ENCODE peak calls at places on chromosomes 5 and 9, in ten cellular contexts. J, U, G, L, A, S, M, D, B and H are unnamed samples.

GRCh38 chr5:119400248-119400647 is 44.4 kb downstream of the TNFAIP8 start:
- DNase-seq in D (no peak), L (no peak), U (no peak), B (no peak), M (no peak), J (no peak), S (no peak), G (peak), A (no peak), H (no peak)

GRCh38 chr5:396715-397032 is 46.3 kb upstream of the EXOC3 start:
- DNase-seq in A (no peak), L (no peak), U (no peak), M (no peak), B (no peak), S (no peak), J (no peak), G (no peak), D (no peak), H (no peak)

GRCh38 chr5:174303437-174304045 is 258.0 kb downstream of the NSG2 start:
- DNase-seq in G (no peak), L (no peak), J (no peak), U (no peak), S (no peak), D (peak), M (no peak), B (no peak), A (no peak), H (no peak)

GRCh38 chr9:93600504-93600903 is 24.1 kb downstream of the PHF2 start:
- DNase-seq in G (peak), L (no peak), S (no peak), J (no peak), M (no peak), U (no peak), A (peak), B (no peak), D (peak), H (no peak)

GRCh38 chr5:179127136-179128040 is 67.2 kb downstream of the ZNF354C start:
- DNase-seq in A (no peak), S (no peak), G (no peak), M (no peak), J (no peak), L (no peak), B (no peak), U (no peak), D (no peak), H (no peak)

GRCh38 chr5:10307206-10308148 is at the start of gene CMBL:
- DNase-seq in A (no peak), M (peak), L (peak), J (no peak), D (no peak), B (peak), U (no peak), S (peak), G (peak), H (peak)

GRCh38 chr5:154087260-154087659 is 48.5 kb downstream of the MFAP3 start:
- DNase-seq in J (no peak), D (peak), L (peak), G (no peak), S (no peak), B (no peak), A (no peak), U (no peak), M (no peak), H (no peak)

GRCh38 chr9:76090909-76091308 is 200.4 kb downstream of the PCSK5 start:
- DNase-seq in B (no peak), U (no peak), L (no peak), J (no peak), D (no peak), M (no peak), A (no peak), G (no peak), S (no peak), H (no peak)

GRCh38 chr9:136599811-136600660 is 54.2 kb upstream of the NOTCH1 start:
- DNase-seq in J (no peak), G (no peak), D (no peak), L (no peak), A (no peak), S (no peak), B (no peak), U (no peak), M (no peak), H (no peak)

GRCh38 chr5:159678800-159679392 is 237.4 kb upstream of the ADRA1B start:
- DNase-seq in D (no peak), G (no peak), U (no peak), S (no peak), L (no peak), J (no peak), M (no peak), B (no peak), A (no peak), H (no peak)

GRCh38 chr9:75889577-75889976 is 896 bp upstream of the PCSK5 start:
- DNase-seq in M (no peak), S (no peak), D (peak), J (no peak), U (no peak), A (no peak), L (no peak), G (peak), B (no peak), H (peak)

GRCh38 chr5:56100429-56101176 is 105.8 kb upstream of the IL6ST start:
- DNase-seq in A (no peak), G (no peak), D (no peak), B (no peak), S (no peak), L (no peak), J (no peak), M (no peak), U (no peak), H (no peak)
- H3K27ac ChIP-seq in A (no peak), G (no peak), D (no peak), B (peak), S (no peak), L (no peak), J (no peak), M (no peak), U (peak), H (no peak)

GRCh38 chr9:108973876-108974275 is 39.4 kb downstream of the CTNNAL1 start:
- DNase-seq in L (no peak), M (peak), A (no peak), B (no peak), U (no peak), D (peak), J (no peak), S (no peak), G (no peak), H (peak)
- H3K27ac ChIP-seq in L (no peak), M (no peak), A (no peak), B (no peak), U (no peak), D (peak), J (no peak), S (peak), G (no peak), H (peak)

GRCh38 chr5:142364251-142365145 is 39.7 kb upstream of the SPRY4 start:
- DNase-seq in G (no peak), D (peak), U (peak), M (no peak), J (no peak), S (peak), L (no peak), B (no peak), A (no peak), H (no peak)

GRCh38 chr5:142360607-142361120 is 35.8 kb upstream of the SPRY4 start:
- DNase-seq in U (no peak), B (peak), D (peak), S (no peak), A (no peak), J (no peak), M (peak), L (peak), G (peak), H (peak)

GRCh38 chr5:142360051-142360498 is 35.3 kb upstream of the SPRY4 start:
- DNase-seq in U (no peak), D (peak), G (no peak), J (no peak), L (no peak), B (no peak), A (no peak), M (no peak), S (no peak), H (no peak)

GRCh38 chr5:142366007-142366406 is 41.2 kb upstream of the SPRY4 start:
- DNase-seq in G (no peak), B (no peak), L (no peak), M (no peak), A (no peak), D (no peak), U (no peak), S (no peak), J (no peak), H (no peak)

GRCh38 chr5:142363619-142363963 is 38.8 kb upstream of the SPRY4 start:
- DNase-seq in J (no peak), A (no peak), B (no peak), U (no peak), L (no peak), M (no peak), G (no peak), S (no peak), D (no peak), H (no peak)
- H3K27ac ChIP-seq in J (no peak), A (no peak), B (peak), U (no peak), L (no peak), M (peak), G (peak), S (peak), D (no peak), H (no peak)

DNA sequence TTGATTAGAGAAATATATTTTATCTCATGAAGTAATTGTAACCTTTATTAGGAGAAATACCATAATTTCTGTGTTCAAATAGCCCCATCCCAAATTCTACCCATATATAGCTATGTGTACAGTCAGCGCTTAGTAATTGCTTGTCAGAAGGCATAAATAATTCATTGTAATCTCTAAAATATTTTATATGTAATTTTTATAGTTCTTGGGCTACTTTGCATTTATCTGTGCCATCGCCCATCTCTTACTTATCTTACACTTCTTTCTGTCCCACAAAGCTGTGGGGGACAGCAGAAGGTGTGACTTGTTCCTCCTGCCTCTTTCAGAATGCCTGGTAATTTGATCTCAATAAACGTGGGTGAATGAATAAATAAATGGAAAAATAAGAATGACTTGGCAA is 5.5 kb downstream of the ADAMTSL1 start:
- DNase-seq in M (no peak), D (no peak), J (no peak), U (no peak), G (no peak), L (no peak), S (no peak), A (no peak), B (no peak), H (no peak)
- H3K27ac ChIP-seq in M (peak), D (no peak), J (no peak), U (no peak), G (no peak), L (no peak), S (no peak), A (no peak), B (peak), H (no peak)